ENCODE peak calls at places on chromosomes 11 and 22, in four cellular contexts. R is GM23248, X is uterus, Q is IMR-90. V is an unnamed sample.
A peak's percentile ranks its signal among the peaks of the same experiment; 100 is the strongest.

GRCh38 chr11:126733685-126734084 is 266.9 kb downstream of the KIRREL3 start:
- DNase-seq in R (no peak), X (no peak), Q (peak; percentile 25), V (no peak)

GRCh38 chr11:11446562-11446961 is 93.5 kb upstream of the CSNK2A3 start:
- DNase-seq in R (no peak), X (no peak), Q (no peak), V (no peak)

GRCh38 chr11:34650528-34650927 is 29.6 kb downstream of the EHF start:
- DNase-seq in R (no peak), X (no peak), Q (peak; percentile 22), V (peak; percentile 65)

GRCh38 chr22:38246692-38247091 is 26.1 kb downstream of the TMEM184B start:
- DNase-seq in R (no peak), X (no peak), Q (no peak), V (no peak)

GRCh38 chr11:65814131-65814959 is 19.4 kb upstream of the SNX32 start:
- DNase-seq in R (peak; percentile 21), X (no peak), Q (peak; percentile 28), V (peak; percentile 47)

GRCh38 chr11:76131142-76131541 is 75.2 kb downstream of the WNT11 start:
- DNase-seq in R (no peak), X (no peak), Q (no peak), V (no peak)

GRCh38 chr11:32302826-32303225 is 132.5 kb downstream of the WT1 start:
- DNase-seq in R (no peak), X (no peak), Q (no peak), V (no peak)

GRCh38 chr11:85809881-85810280 is 1.1 kb downstream of the SYTL2 start:
- DNase-seq in R (no peak), X (no peak), Q (no peak), V (no peak)

GRCh38 chr22:43277987-43278601 is 65.1 kb downstream of the SCUBE1 start:
- DNase-seq in R (no peak), X (no peak), Q (no peak), V (no peak)

GRCh38 chr11:75635009-75635909 is 33.6 kb downstream of the MAP6 start:
- DNase-seq in R (peak; percentile 85), X (peak; percentile 35), Q (peak; percentile 72), V (no peak)

GRCh38 chr11:26199341-26199740 is 132.6 kb upstream of the ANO3 start:
- DNase-seq in R (peak; percentile 20), X (no peak), Q (peak; percentile 66), V (no peak)

GRCh38 chr11:9838961-9839360 is 175.1 kb downstream of the SWAP70 start:
- DNase-seq in R (peak; percentile 57), X (no peak), Q (no peak), V (no peak)

GRCh38 chr22:50526849-50527801 is 1.7 kb upstream of the SCO2 start:
- DNase-seq in R (no peak), X (no peak), Q (no peak), V (peak; percentile 85)

GRCh38 chr11:83023410-83023809 is 48.3 kb downstream of the RAB30 start:
- DNase-seq in R (no peak), X (no peak), Q (no peak), V (no peak)

GRCh38 chr11:976431-977160 is 50.9 kb downstream of the AP2A2 start:
- DNase-seq in R (peak; percentile 67), X (no peak), Q (no peak), V (no peak)

GRCh38 chr11:68314886-68315580 is 2.6 kb downstream of the LRP5 start:
- DNase-seq in R (no peak), X (peak; percentile 52), Q (peak; percentile 59), V (no peak)

GRCh38 chr22:47123827-47124442 is 361.5 kb downstream of the TBC1D22A start:
- DNase-seq in R (no peak), X (no peak), Q (no peak), V (no peak)

GRCh38 chr11:100637706-100638105 is 49.4 kb upstream of the ARHGAP42 start:
- DNase-seq in R (no peak), X (no peak), Q (no peak), V (no peak)

GRCh38 chr11:118006153-118006534 is 19.9 kb downstream of the IL10RA start:
- DNase-seq in R (no peak), X (no peak), Q (no peak), V (no peak)

DNA sequence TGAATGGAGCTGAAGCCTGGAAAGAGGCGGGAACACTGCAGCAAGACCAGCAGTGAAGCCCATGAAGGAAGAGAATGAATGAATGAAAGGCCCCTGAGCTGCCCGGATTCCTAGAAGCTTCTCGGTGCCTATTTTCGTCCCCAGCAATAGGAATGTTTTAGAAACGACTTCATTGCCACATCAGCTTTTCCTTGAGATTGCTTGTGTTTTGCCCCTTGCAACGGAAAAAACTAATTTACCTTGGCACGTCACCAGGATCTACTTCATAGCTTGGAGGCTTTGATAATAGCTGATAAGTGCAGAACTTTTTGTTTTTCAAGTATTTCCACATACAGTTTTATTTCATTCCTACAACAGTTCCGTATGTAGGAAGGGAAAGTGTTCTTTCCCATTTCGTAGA is 248.9 kb upstream of the NARS2 start:
- DNase-seq in R (no peak), X (no peak), Q (no peak), V (no peak)
- H3K27me3 ChIP-seq in R (no peaks in the 10 kb centered on the region), X (no peaks in the 10 kb centered on the region), Q (no peaks in the 10 kb centered on the region), V (no peaks in the 10 kb centered on the region)

GRCh38 chr22:44530106-44530505 is 32.1 kb upstream of the RTL6 start:
- DNase-seq in R (peak; percentile 67), X (no peak), Q (peak; percentile 35), V (no peak)
- H3K27me3 ChIP-seq in R (no peaks in the 10 kb centered on the region), X (no peaks in the 10 kb centered on the region), Q (no peaks in the 10 kb centered on the region), V (no peaks in the 10 kb centered on the region)

GRCh38 chr22:39825661-39826102 is 67.9 kb downstream of the ENTHD1 start:
- DNase-seq in R (no peak), X (no peak), Q (no peak), V (no peak)
- H3K27me3 ChIP-seq in R (peaks cover 15% of the 10 kb centered on the region), X (peaks cover 16% of the 10 kb centered on the region), Q (peaks cover 15% of the 10 kb centered on the region), V (no peaks in the 10 kb centered on the region)

DNA sequence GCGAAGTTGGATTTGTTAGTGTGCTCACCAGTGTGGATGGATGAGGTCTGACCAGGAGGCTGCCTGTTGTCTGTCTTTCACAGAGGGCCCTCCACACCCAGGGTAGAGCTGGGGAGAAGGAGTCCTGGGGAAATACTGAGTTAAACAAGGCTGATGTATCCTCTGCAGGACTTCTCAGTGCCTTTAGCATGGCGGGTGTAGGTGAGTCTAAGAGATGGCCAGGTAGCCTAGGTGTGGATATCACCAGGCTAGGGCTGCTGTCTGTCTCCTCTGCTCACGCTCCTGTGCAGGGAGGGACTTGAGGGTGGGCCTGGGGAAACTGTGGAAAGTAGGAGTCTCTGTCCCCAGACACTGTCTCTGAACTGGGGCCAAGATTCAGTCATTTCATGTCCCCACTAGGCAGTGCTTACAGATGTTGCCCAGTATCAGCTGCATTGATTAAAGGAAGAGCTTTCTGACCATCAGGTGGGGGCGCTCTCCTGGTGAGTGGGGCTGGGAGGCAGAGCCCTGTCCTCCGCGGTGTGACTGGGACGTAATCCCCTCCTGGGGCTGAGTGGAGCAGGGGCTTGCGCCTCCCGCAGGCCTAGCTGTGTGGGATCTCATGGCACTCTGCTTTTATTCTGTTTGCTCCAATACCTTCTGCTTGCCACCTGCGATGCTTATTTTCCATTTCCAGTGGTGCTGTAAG is 35.5 kb upstream of the CCDC188 start:
- DNase-seq in R (no peak), X (no peak), Q (no peak), V (no peak)
- H3K27me3 ChIP-seq in R (no peaks in the 10 kb centered on the region), X (no peaks in the 10 kb centered on the region), Q (peaks cover 36% of the 10 kb centered on the region), V (no peaks in the 10 kb centered on the region)